ENCODE peak calls at places on chromosomes 4 and X, in four cellular contexts. I is pancreas, E is K562, H is tibial nerve. O is an unnamed sample. For H3K27me3, the result is how much of the 10 kb centered on the place peaks cover.

GRCh38 chr4:1600211-1600780 is 83.8 kb downstream of the FAM53A start:
- DNase-seq in H (no peak), I (no peak), E (no peak), O (no peak)

GRCh38 chrX:56783450-56783831 is 54.4 kb downstream of the NBDY start:
- DNase-seq in E (no peak), H (no peak), I (peak), O (no peak)

GRCh38 chr4:80036306-80036705 is 36.7 kb downstream of the ANTXR2 start:
- DNase-seq in H (no peak), I (no peak), E (no peak), O (no peak)

GRCh38 chr4:1299301-1299860 is 9.7 kb downstream of the MAEA start:
- DNase-seq in I (no peak), H (no peak), E (no peak), O (no peak)

GRCh38 chrX:109732319-109732779 is 708 bp downstream of the ACSL4 start:
- DNase-seq in H (no peak), I (no peak), E (peak), O (no peak)

GRCh38 chrX:10447577-10448214 is 172.7 kb downstream of the MID1 start:
- DNase-seq in I (no peak), H (no peak), E (no peak), O (no peak)

GRCh38 chr4:184153781-184154542 is 63.7 kb downstream of the ENPP6 start:
- DNase-seq in I (no peak), H (no peak), E (no peak), O (no peak)

GRCh38 chr4:3039706-3040366 is 34.5 kb downstream of the HTT-AS start:
- DNase-seq in I (no peak), H (no peak), E (no peak), O (no peak)

DNA sequence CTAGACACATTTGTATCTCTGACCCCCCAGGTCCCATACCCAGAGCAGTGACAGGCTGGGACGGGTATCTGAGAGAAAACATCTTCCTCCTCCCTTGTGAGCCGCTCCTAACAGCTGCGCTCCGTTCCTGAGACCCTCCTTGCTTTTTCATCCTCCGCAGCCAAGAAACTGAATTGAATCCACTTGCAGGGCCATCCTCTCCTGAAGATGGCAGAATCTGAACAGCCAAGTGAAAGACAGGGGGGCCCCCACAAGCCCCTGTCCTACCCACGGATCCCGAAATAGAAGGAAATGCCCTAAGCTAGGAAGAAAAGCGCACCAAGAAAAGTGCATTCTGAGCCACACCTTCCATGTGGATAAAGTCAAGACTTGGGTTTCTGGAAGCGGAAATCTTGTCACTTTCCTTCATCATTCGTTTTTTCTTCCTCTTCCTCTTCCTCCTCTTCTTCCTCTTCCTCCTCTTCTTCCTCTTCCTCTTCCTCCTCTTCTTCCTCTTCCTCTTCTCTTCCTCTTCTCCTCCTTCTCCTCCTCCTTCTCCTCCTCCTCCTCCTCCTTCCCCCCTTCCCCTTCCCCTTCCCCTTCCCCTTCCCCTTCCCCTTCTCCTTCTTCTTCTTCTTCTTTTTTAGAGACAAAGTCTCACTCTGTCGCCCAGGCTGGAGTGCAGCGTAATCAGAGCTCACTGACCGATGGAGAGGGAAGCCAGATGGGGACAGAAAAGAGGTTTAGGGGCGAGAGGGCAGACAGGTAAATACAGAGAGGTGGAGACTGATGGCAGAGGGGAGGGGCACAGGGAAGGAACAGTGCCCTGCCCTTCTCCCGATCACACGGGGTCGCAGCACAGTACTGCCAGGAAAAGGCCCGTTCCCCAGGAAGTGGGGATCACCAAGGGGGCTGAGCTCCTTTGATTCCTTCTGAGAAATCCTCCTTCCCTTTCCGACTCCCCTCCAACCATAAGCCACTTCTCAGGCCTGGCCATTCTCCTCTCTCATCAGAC is 85.9 kb upstream of the WWC2 start:
- DNase-seq in I (no peak), H (no peak), E (no peak), O (no peak)
- TF ChIP-seq CTCF in I (no peak), H (no peak), E (no peak), O (peak)

GRCh38 chrX:11546917-11547316 is 118.8 kb downstream of the ARHGAP6 start:
- DNase-seq in E (no peak), I (no peak), H (no peak), O (no peak)

GRCh38 chrX:11540532-11541377 is 125.0 kb downstream of the ARHGAP6 start:
- DNase-seq in I (no peak), H (no peak), E (no peak), O (no peak)

GRCh38 chrX:11543249-11543648 is 122.5 kb downstream of the ARHGAP6 start:
- DNase-seq in H (no peak), I (no peak), E (no peak), O (peak)

GRCh38 chrX:11537141-11537540 is 128.6 kb downstream of the ARHGAP6 start:
- DNase-seq in I (no peak), H (no peak), E (no peak), O (no peak)

GRCh38 chrX:11541510-11541909 is 124.2 kb downstream of the ARHGAP6 start:
- DNase-seq in H (no peak), E (no peak), I (no peak), O (no peak)
- H3K27me3 ChIP-seq in H (under half), E (under half), I (under half), O (under half)

DNA sequence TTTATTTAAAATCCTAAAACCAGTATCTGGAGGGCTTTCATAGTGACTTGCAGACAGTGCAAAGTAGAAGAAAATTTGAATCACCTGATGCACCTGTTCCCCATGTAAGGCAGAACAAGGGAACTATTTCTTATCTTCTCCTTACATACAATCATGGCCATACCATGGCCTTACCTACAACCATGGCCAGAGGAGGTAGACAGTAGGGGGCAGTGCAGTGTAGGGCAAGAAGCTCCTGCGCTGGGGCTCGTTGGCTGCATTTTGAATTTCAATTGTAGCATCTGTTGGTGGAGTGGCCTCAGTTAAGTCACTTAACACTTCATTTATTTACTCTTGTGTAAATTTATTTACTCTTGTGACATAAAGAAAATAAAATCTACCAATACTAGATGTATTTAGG is 33.0 kb downstream of the GALNTL6 start:
- DNase-seq in I (peak), H (no peak), E (peak), O (peak)
- TF ChIP-seq CTCF in I (no peak), H (no peak), E (peak), O (peak)

GRCh38 chr4:68216501-68216900 is 29.0 kb downstream of the TMPRSS11B start:
- DNase-seq in H (no peak), E (no peak), I (no peak), O (no peak)
- H3K27me3 ChIP-seq in H (under half), E (under half), I (under half), O (under half)

GRCh38 chrX:80237072-80237471 is 183.2 kb upstream of the TENT5D start:
- DNase-seq in H (no peak), I (no peak), E (peak), O (no peak)
- TF ChIP-seq CTCF in H (no peak), I (no peak), E (peak), O (peak)

GRCh38 chr4:106929248-106929647 is 106.9 kb downstream of the DKK2 start:
- DNase-seq in I (no peak), H (no peak), E (no peak), O (no peak)
- H3K27me3 ChIP-seq in I (under half), H (under half), E (under half), O (under half)

GRCh38 chrX:153791104-153791852 is 2.9 kb downstream of the IDH3G start:
- DNase-seq in I (no peak), H (no peak), E (peak), O (peak)

GRCh38 chrX:153793291-153793690 is 884 bp downstream of the IDH3G start:
- DNase-seq in I (no peak), H (no peak), E (peak), O (no peak)

GRCh38 chrX:153792368-153792767 is 1.8 kb downstream of the IDH3G start:
- DNase-seq in I (no peak), H (no peak), E (no peak), O (no peak)

GRCh38 chrX:153794897-153795816 is 689 bp downstream of the SSR4 start:
- DNase-seq in H (no peak), E (peak), I (no peak), O (no peak)

DNA sequence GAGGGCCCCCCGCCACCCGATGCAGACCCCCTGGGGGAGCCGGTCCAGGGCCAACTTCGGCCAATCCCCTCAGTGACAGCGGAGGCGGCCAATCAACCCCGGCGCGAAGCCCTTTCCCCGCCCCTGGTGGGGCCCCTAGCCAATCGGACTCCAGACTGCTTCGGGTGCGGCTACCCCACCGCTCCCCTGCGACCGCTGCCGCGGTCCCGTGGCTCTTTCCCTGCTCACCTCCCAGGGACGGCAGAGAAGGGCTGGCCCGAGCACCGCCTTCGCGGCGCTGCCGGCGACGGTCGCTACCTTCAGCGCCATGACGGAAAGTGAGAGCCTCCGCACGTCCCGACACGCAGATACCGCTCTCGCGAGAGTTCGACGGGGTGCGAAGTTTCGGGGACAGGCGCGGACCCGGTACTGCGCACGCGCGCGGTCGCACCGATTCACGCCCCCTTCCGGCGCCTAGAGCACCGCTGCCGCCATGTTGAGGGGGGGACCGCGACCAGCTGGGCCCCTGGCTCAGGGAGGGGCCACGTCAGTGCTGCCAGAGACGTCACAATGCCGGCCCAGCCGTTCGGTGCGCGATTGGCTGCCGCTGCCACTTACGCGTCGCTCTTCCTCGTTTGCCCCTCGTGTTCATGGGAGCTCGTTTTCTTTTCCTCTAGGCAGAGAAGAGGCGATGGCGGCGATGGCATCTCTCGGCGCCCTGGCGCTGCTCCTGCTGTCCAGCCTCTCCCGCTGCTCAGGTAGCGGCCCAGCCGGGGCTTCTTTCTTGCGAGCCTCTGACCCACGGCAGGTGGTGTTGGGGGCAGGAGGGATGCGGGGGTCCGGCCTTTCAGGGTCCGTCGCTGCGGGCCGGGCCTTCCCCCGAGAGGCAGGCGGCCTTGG is at the start of the genes IDH3G and SSR4:
- DNase-seq in H (peak), E (peak), I (peak), O (peak)
- TF ChIP-seq CTCF in H (no peak), E (peak), I (no peak), O (no peak)

O was measured in BE2C.